ENCODE peak calls at places on chromosomes 11 and 22, in five cellular contexts. U is mucosa of descending colon; Y is naive thymus-derived CD4-positive, alpha-beta T cell; R is kidney; P is upper lobe of right lung. G is an unnamed sample. For H3K9me3, the result is how much of the 10 kb centered on the place peaks cover.

GRCh38 chr11:124961972-124962609 is 8.1 kb downstream of the CCDC15 start:
- DNase-seq in U (no peak), Y (peak), R (no peak), P (no peak), G (no peak)

GRCh38 chr11:14623036-14623435 is 20.6 kb upstream of the PDE3B start:
- DNase-seq in U (no peak), Y (no peak), R (no peak), P (no peak), G (no peak)

GRCh38 chr11:12897390-12897789 is 111.7 kb upstream of the RASSF10 start:
- DNase-seq in U (no peak), Y (no peak), R (no peak), P (no peak), G (no peak)

GRCh38 chr22:32632650-32633049 is 158.0 kb downstream of the FBXO7 start:
- DNase-seq in U (no peak), Y (no peak), R (no peak), P (no peak), G (no peak)

GRCh38 chr11:61507962-61508824 is at the start of gene LRRC10B:
- DNase-seq in U (peak), Y (no peak), R (no peak), P (peak), G (no peak)

GRCh38 chr11:8758619-8759169 is 76.1 kb downstream of the RPL27A start:
- DNase-seq in U (no peak), Y (no peak), R (peak), P (no peak), G (no peak)

GRCh38 chr11:102464037-102464436 is 11.5 kb upstream of the TMEM123 start:
- DNase-seq in U (no peak), Y (no peak), R (no peak), P (no peak), G (no peak)

GRCh38 chr22:18966748-18967147 is 30.7 kb upstream of the PRODH start:
- DNase-seq in U (no peak), Y (no peak), R (peak), P (peak), G (peak)

GRCh38 chr11:63608353-63609345 is 5.6 kb downstream of the PLAAT3 start:
- DNase-seq in U (no peak), Y (no peak), R (no peak), P (no peak), G (peak)

GRCh38 chr22:17971711-17972110 is 52.6 kb downstream of the MICAL3 start:
- DNase-seq in U (no peak), Y (no peak), R (no peak), P (no peak), G (no peak)

GRCh38 chr22:19056951-19057401 is 65.2 kb downstream of the DGCR2 start:
- DNase-seq in U (no peak), Y (no peak), R (peak), P (peak), G (no peak)

GRCh38 chr11:16788141-16789060 is 50.0 kb downstream of the C11orf58 start:
- DNase-seq in U (peak), Y (no peak), R (peak), P (peak), G (peak)

GRCh38 chr11:34647131-34647530 is 26.2 kb downstream of the EHF start:
- DNase-seq in U (no peak), Y (no peak), R (no peak), P (no peak), G (no peak)

GRCh38 chr22:49147617-49148175 is 680.0 kb downstream of the BRD1 start:
- DNase-seq in U (no peak), Y (no peak), R (no peak), P (no peak), G (no peak)

GRCh38 chr11:68146010-68146540 is 24.9 kb upstream of the CHKA start:
- DNase-seq in U (peak), Y (no peak), R (peak), P (peak), G (peak)

GRCh38 chr11:130904380-130904779 is 11.9 kb downstream of the SNX19 start:
- DNase-seq in U (no peak), Y (no peak), R (no peak), P (no peak), G (no peak)

GRCh38 chr11:76808996-76809395 is 25.8 kb downstream of the TSKU start:
- DNase-seq in U (no peak), Y (no peak), R (no peak), P (no peak), G (no peak)

GRCh38 chr22:35552186-35552842 is 11.7 kb downstream of the RASD2 start:
- DNase-seq in U (peak), Y (peak), R (no peak), P (no peak), G (peak)

GRCh38 chr11:77523712-77524111 is 49.8 kb upstream of the PAK1 start:
- DNase-seq in U (no peak), Y (no peak), R (no peak), P (no peak), G (no peak)

GRCh38 chr22:20354238-20354975 is 34.5 kb upstream of the DGCR6L start:
- DNase-seq in U (no peak), Y (no peak), R (no peak), P (no peak), G (no peak)

GRCh38 chr22:44743804-44744211 is 8.6 kb upstream of the ARHGAP8 start:
- DNase-seq in U (no peak), Y (no peak), R (no peak), P (no peak), G (no peak)

GRCh38 chr11:63552921-63553320 is 10.3 kb downstream of the PLAAT2 start:
- DNase-seq in U (no peak), Y (no peak), R (no peak), P (no peak), G (peak)

GRCh38 chr11:86938900-86939880 is 16.0 kb downstream of the FZD4 start:
- DNase-seq in U (no peak), Y (no peak), R (no peak), P (no peak), G (no peak)

GRCh38 chr22:17562906-17563870 is at the start of gene SLC25A18:
- DNase-seq in U (no peak), Y (no peak), R (peak), P (no peak), G (peak)

GRCh38 chr11:65789230-65790103 is 2.6 kb downstream of the OVOL1 start:
- DNase-seq in U (peak), Y (no peak), R (peak), P (no peak), G (no peak)

GRCh38 chr22:37484115-37485005 is 1.8 kb downstream of the MFNG start:
- DNase-seq in U (peak), Y (peak), R (peak), P (peak), G (peak)

GRCh38 chr11:46348566-46348981 is 1.3 kb downstream of the DGKZ start:
- DNase-seq in U (peak), Y (no peak), R (no peak), P (no peak), G (no peak)

GRCh38 chr11:797300-798092 is 585 bp downstream of the SLC25A22 start:
- DNase-seq in U (peak), Y (peak), R (peak), P (peak), G (peak)

GRCh38 chr11:119878990-119879389 is 150.0 kb upstream of the NECTIN1 start:
- DNase-seq in U (no peak), Y (no peak), R (no peak), P (no peak), G (no peak)

GRCh38 chr22:31626427-31627150 is 35.4 kb downstream of the PISD start:
- DNase-seq in U (peak), Y (no peak), R (no peak), P (no peak), G (peak)

GRCh38 chr22:47328550-47329243 is 566.2 kb downstream of the TBC1D22A start:
- DNase-seq in U (no peak), Y (no peak), R (no peak), P (no peak), G (peak)
- H3K9me3 ChIP-seq in U (under half), Y (under half), R (under half), P (under half), G (under half)

GRCh38 chr11:96842731-96843130 is 452.9 kb downstream of the JRKL start:
- DNase-seq in U (no peak), Y (no peak), R (no peak), P (no peak), G (no peak)
- H3K9me3 ChIP-seq in U (under half), Y (under half), R (under half), P (under half), G (under half)

DNA sequence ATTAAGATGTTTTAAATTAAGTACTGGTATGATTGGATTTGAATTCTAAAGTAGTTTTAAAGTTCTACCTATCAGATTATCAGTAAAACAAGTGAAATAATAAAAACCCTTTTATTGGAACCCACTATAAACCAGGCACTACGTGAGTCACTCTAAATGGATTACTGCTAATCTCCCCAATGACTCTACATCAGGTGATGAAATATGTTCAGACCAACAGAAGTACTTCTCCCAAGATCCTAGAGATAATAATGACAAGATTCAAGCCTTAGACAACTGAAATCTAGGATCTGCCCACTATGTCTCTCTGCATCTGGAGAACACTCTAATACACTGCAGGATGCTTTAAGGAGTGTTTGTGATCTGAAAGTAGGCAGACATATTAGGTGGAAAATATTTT is 652.1 kb upstream of the CHORDC1 start:
- DNase-seq in U (no peak), Y (no peak), R (no peak), P (no peak), G (no peak)
- H3K9me3 ChIP-seq in U (under half), Y (under half), R (under half), P (under half), G (under half)

DNA sequence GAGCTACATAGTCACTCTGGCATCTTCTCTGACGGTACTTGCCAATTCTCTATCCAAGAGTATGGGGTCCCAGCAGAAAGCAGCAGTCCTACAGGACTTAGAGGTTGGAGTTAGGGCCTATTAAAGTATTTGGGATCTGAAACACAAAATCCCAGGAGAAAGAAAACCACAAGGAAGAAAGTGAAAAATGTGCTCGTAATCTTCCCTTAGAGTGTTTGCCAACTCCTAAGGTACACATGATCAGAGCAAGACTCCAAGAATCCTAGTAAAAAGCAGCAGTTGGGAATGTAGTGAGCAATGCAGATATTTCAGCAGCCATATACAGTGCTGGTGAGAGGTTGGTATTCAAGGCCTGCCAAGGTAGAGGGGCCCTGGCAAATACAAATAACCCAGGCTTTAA is 71.6 kb downstream of the EXT2 start:
- DNase-seq in U (no peak), Y (no peak), R (no peak), P (no peak), G (no peak)
- H3K9me3 ChIP-seq in U (under half), Y (under half), R (under half), P (under half), G (under half)

GRCh38 chr22:47307812-47308211 is 545.4 kb downstream of the TBC1D22A start:
- DNase-seq in U (no peak), Y (no peak), R (no peak), P (no peak), G (no peak)

GRCh38 chr22:47309476-47309875 is 547.0 kb downstream of the TBC1D22A start:
- DNase-seq in U (no peak), Y (no peak), R (no peak), P (no peak), G (no peak)

GRCh38 chr22:47304854-47305253 is 542.4 kb downstream of the TBC1D22A start:
- DNase-seq in U (no peak), Y (no peak), R (no peak), P (no peak), G (no peak)

GRCh38 chr22:47308886-47309285 is 546.4 kb downstream of the TBC1D22A start:
- DNase-seq in U (no peak), Y (no peak), R (no peak), P (no peak), G (no peak)

GRCh38 chr22:47307326-47307725 is 544.9 kb downstream of the TBC1D22A start:
- DNase-seq in U (no peak), Y (no peak), R (no peak), P (no peak), G (no peak)
- H3K9me3 ChIP-seq in U (under half), Y (under half), R (under half), P (under half), G (under half)

DNA sequence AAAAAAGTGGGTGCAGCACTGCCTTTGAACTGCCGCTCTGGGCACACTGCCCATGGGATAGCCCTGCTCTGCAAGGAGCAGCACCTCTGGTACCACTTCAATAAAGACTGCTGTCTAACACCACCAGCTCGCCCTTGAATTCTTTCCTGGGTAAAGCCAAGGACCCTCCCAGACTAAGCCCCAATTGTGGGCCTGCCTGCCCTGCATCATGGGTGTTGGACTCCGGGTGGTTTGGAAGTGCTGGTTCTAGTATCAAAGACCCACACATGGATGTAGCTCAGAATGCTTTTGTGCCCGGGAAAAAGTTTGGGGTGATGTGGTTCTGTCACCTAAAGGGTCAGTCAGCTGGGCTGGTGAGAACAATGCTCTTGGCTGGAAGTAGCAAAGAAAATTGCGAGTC is 444.4 kb downstream of the TBC1D22A start:
- DNase-seq in U (no peak), Y (no peak), R (peak), P (no peak), G (no peak)
- H3K9me3 ChIP-seq in U (under half), Y (under half), R (under half), P (under half), G (under half)

G was measured in adrenal gland.